ENCODE peak calls at places on chromosome 19, in six cellular contexts. C is AG09319, J is GOT3, G is thoracic aorta, Z is hypothalamus, N is AG09309. Y is an unnamed sample.

GRCh38 chr19:1000095-1000494 is at the start of gene GRIN3B:
- DNase-seq in C (no peak), J (no peak), G (no peak), Z (no peak), N (no peak), Y (peak)

GRCh38 chr19:16258440-16258903 is 60.8 kb downstream of the AP1M1 start:
- DNase-seq in C (no peak), J (no peak), G (no peak), Z (peak), N (no peak), Y (no peak)

GRCh38 chr19:33905473-33905936 is 108.8 kb downstream of the KCTD15 start:
- DNase-seq in C (no peak), J (no peak), G (no peak), Z (no peak), N (no peak), Y (no peak)

GRCh38 chr19:7482584-7483439 is 6.0 kb downstream of the PEX11G start:
- DNase-seq in C (no peak), J (no peak), G (no peak), Z (no peak), N (no peak), Y (peak)

GRCh38 chr19:57099199-57099661 is 20.6 kb upstream of the USP29 start:
- DNase-seq in C (peak), J (no peak), G (no peak), Z (peak), N (peak), Y (no peak)

GRCh38 chr19:33261511-33262192 is 36.0 kb upstream of the SLC7A10 start:
- DNase-seq in C (no peak), J (no peak), G (no peak), Z (no peak), N (no peak), Y (no peak)

GRCh38 chr19:45349430-45349941 is 8.9 kb downstream of the KLC3 start:
- DNase-seq in C (no peak), J (no peak), G (no peak), Z (no peak), N (no peak), Y (no peak)

GRCh38 chr19:33325920-33326319 is 23.6 kb upstream of the CEBPA start:
- DNase-seq in C (no peak), J (no peak), G (no peak), Z (no peak), N (no peak), Y (no peak)

GRCh38 chr19:10861118-10861651 is 10.2 kb upstream of the CARM1 start:
- DNase-seq in C (no peak), J (no peak), G (no peak), Z (no peak), N (no peak), Y (peak)

GRCh38 chr19:35585844-35586243 is at the start of gene PMIS2:
- DNase-seq in C (no peak), J (no peak), G (no peak), Z (no peak), N (no peak), Y (no peak)

GRCh38 chr19:29810504-29810871 is 1.3 kb upstream of the CCNE1 start:
- DNase-seq in C (no peak), J (no peak), G (no peak), Z (no peak), N (no peak), Y (no peak)

GRCh38 chr19:56120371-56121179 is 520 bp downstream of the ZNF787 start:
- DNase-seq in C (no peak), J (peak), G (peak), Z (peak), N (no peak), Y (peak)

GRCh38 chr19:47296036-47296435 is 13.6 kb upstream of the C5AR1 start:
- DNase-seq in C (peak), J (peak), G (peak), Z (no peak), N (no peak), Y (peak)

GRCh38 chr19:35462476-35462953 is 14.5 kb downstream of the FFAR2 start:
- DNase-seq in C (no peak), J (no peak), G (no peak), Z (no peak), N (no peak), Y (peak)

GRCh38 chr19:58544591-58545285 is 874 bp downstream of the TRIM28 start:
- DNase-seq in C (no peak), J (no peak), G (no peak), Z (no peak), N (no peak), Y (peak)

GRCh38 chr19:16588089-16588823 is 16.0 kb upstream of the SLC35E1 start:
- DNase-seq in C (no peak), J (no peak), G (no peak), Z (no peak), N (no peak), Y (peak)

GRCh38 chr19:33203529-33203928 is 9.4 kb downstream of the LRP3 start:
- DNase-seq in C (no peak), J (no peak), G (no peak), Z (no peak), N (no peak), Y (no peak)

GRCh38 chr19:31392514-31392913 is 43.3 kb upstream of the TSHZ3 start:
- DNase-seq in C (no peak), J (no peak), G (no peak), Z (no peak), N (no peak), Y (no peak)

GRCh38 chr19:4654437-4655361 is 15.4 kb downstream of the TNFAIP8L1 start:
- DNase-seq in C (no peak), J (no peak), G (no peak), Z (no peak), N (no peak), Y (no peak)

GRCh38 chr19:40331052-40331451 is 17.1 kb downstream of the C19orf47 start:
- DNase-seq in C (no peak), J (no peak), G (no peak), Z (no peak), N (no peak), Y (no peak)

GRCh38 chr19:47891923-47892666 is 6.0 kb upstream of the SULT2A1 start:
- DNase-seq in C (no peak), J (no peak), G (no peak), Z (no peak), N (no peak), Y (peak)

GRCh38 chr19:34501339-34502320 is 20.1 kb downstream of the WTIP start:
- DNase-seq in C (peak), J (peak), G (peak), Z (peak), N (peak), Y (peak)

GRCh38 chr19:40223135-40223822 is 3.2 kb downstream of the CCNP start:
- DNase-seq in C (no peak), J (no peak), G (no peak), Z (no peak), N (no peak), Y (peak)

GRCh38 chr19:3762130-3762473 is 380 bp upstream of the MRPL54 start:
- DNase-seq in C (no peak), J (no peak), G (no peak), Z (no peak), N (no peak), Y (no peak)

GRCh38 chr19:16026756-16027155 is 49.5 kb upstream of the TPM4 start:
- DNase-seq in C (no peak), J (no peak), G (no peak), Z (no peak), N (no peak), Y (no peak)

GRCh38 chr19:16203256-16204004 is 5.7 kb downstream of the AP1M1 start:
- DNase-seq in C (no peak), J (no peak), G (no peak), Z (no peak), N (no peak), Y (no peak)

GRCh38 chr19:51751655-51752054 is at the start of gene FPR1:
- DNase-seq in C (no peak), J (no peak), G (no peak), Z (no peak), N (no peak), Y (no peak)

GRCh38 chr19:40754611-40755247 is 3.7 kb downstream of the SNRPA start:
- DNase-seq in C (no peak), J (no peak), G (no peak), Z (no peak), N (no peak), Y (peak)

GRCh38 chr19:11849264-11849615 is 714 bp downstream of the ZNF439 start:
- DNase-seq in C (no peak), J (no peak), G (no peak), Z (no peak), N (no peak), Y (no peak)

GRCh38 chr19:6318772-6319171 is 14.6 kb downstream of the ACER1 start:
- DNase-seq in C (no peak), J (no peak), G (no peak), Z (no peak), N (peak), Y (no peak)

GRCh38 chr19:30449673-30450072 is 77.5 kb downstream of the ZNF536 start:
- DNase-seq in C (no peak), J (no peak), G (no peak), Z (no peak), N (no peak), Y (no peak)

GRCh38 chr19:12840091-12841079 is 2.1 kb downstream of the MAST1 start:
- DNase-seq in C (no peak), J (peak), G (no peak), Z (no peak), N (no peak), Y (peak)

GRCh38 chr19:8526345-8527062 is 12.5 kb upstream of the ZNF414 start:
- DNase-seq in C (peak), J (peak), G (peak), Z (peak), N (no peak), Y (peak)

GRCh38 chr19:3275068-3275582 is 50.7 kb downstream of the CELF5 start:
- DNase-seq in C (no peak), J (no peak), G (no peak), Z (no peak), N (no peak), Y (no peak)

GRCh38 chr19:54186351-54186750 is 3.0 kb downstream of the MBOAT7 start:
- DNase-seq in C (no peak), J (no peak), G (no peak), Z (no peak), N (no peak), Y (no peak)

GRCh38 chr19:10836478-10837325 is 690 bp upstream of the TMED1 start:
- DNase-seq in C (peak), J (peak), G (peak), Z (peak), N (no peak), Y (peak)